ENCODE peak calls at places on chromosomes 4 and X, in ten cellular contexts. P, D, B, V, E, O, A, T, K and L are unnamed samples.
A peak's percentile ranks its signal among the peaks of the same experiment; 100 is the strongest.

GRCh38 chrX:67545772-67546495 is 2.1 kb downstream of the AR start:
- DNase-seq in V (peak; percentile 15), D (no peak), T (peak; percentile 48), K (peak; percentile 64), B (no peak), P (no peak), A (peak; percentile 43), O (peak; percentile 23), E (no peak), L (peak; percentile 73)

GRCh38 chrX:15675490-15675921 is 10.9 kb upstream of the CLTRN start:
- DNase-seq in T (peak; percentile 88), K (peak; percentile 89), V (no peak), B (peak; percentile 95), D (peak; percentile 70), O (peak; percentile 71), P (peak; percentile 71), E (peak; percentile 54), A (peak; percentile 84), L (no peak)

GRCh38 chr4:15719506-15719905 is 16.6 kb downstream of the BST1 start:
- DNase-seq in B (no peak), O (no peak), V (peak; percentile 65), D (no peak), K (no peak), T (no peak), E (no peak), A (no peak), P (no peak), L (no peak)

GRCh38 chr4:74400395-74400794 is 35.5 kb downstream of the EREG start:
- DNase-seq in T (no peak), O (no peak), K (no peak), E (no peak), A (no peak), P (no peak), V (no peak), B (no peak), D (no peak), L (no peak)

GRCh38 chrX:65668362-65669310 is 1.2 kb downstream of the MSN start:
- DNase-seq in D (peak; percentile 46), V (peak; percentile 86), T (peak; percentile 73), A (peak; percentile 65), O (peak; percentile 75), P (peak; percentile 32), K (peak; percentile 76), E (peak; percentile 23), B (peak; percentile 82), L (peak; percentile 89)

GRCh38 chr4:180913750-180914149 is 1329.5 kb upstream of the TENM3 start:
- DNase-seq in A (no peak), P (no peak), T (no peak), V (no peak), O (no peak), K (no peak), D (no peak), E (no peak), B (no peak), L (no peak)

GRCh38 chr4:38980903-38981676 is 51.1 kb downstream of the TMEM156 start:
- DNase-seq in T (no peak), V (peak; percentile 95), E (no peak), O (no peak), B (no peak), K (no peak), A (no peak), P (no peak), D (no peak), L (no peak)

GRCh38 chrX:129522184-129523059 is 868 bp downstream of the SMARCA1 start:
- DNase-seq in T (peak; percentile 56), V (peak; percentile 60), O (peak; percentile 28), D (no peak), P (peak; percentile 39), E (peak; percentile 55), B (peak; percentile 53), A (peak; percentile 41), K (peak; percentile 71), L (peak; percentile 74)

GRCh38 chr4:137775701-137776100 is 243.4 kb upstream of the PCDH18 start:
- DNase-seq in B (no peak), D (no peak), O (no peak), E (no peak), V (no peak), A (no peak), K (no peak), P (no peak), T (no peak), L (no peak)

GRCh38 chr4:140426610-140427103 is 791 bp downstream of the CLGN start:
- DNase-seq in B (no peak), O (no peak), P (no peak), V (peak; percentile 1), A (no peak), K (no peak), T (no peak), D (no peak), E (peak; percentile 13), L (no peak)

GRCh38 chr4:108056418-108056817 is 66.7 kb downstream of the HADH start:
- DNase-seq in B (no peak), E (no peak), D (no peak), K (no peak), O (no peak), P (no peak), A (no peak), V (no peak), T (no peak), L (no peak)

GRCh38 chr4:108055787-108056186 is 66.1 kb downstream of the HADH start:
- DNase-seq in T (no peak), E (no peak), A (no peak), V (no peak), P (no peak), B (no peak), D (no peak), K (no peak), O (no peak), L (no peak)

GRCh38 chr4:108058685-108059440 is 69.2 kb downstream of the HADH start:
- DNase-seq in E (no peak), V (peak; percentile 24), O (no peak), P (no peak), A (no peak), B (no peak), K (no peak), T (no peak), D (peak; percentile 7), L (no peak)

GRCh38 chr4:108060686-108061321 is 71.1 kb downstream of the HADH start:
- DNase-seq in D (no peak), T (no peak), O (no peak), A (no peak), E (no peak), P (no peak), K (no peak), B (no peak), V (no peak), L (no peak)

GRCh38 chr4:108060164-108060563 is 70.5 kb downstream of the HADH start:
- DNase-seq in P (peak; percentile 13), V (peak; percentile 71), O (no peak), K (no peak), A (no peak), D (no peak), E (peak; percentile 6), B (no peak), T (no peak), L (no peak)
- TF ChIP-seq CTCF in P (peak; percentile 22), V (peak; percentile 43), O (peak; percentile 16), K (peak; percentile 18), A (peak; percentile 21), D (no peak), E (peak; percentile 25), B (no peak), T (peak; percentile 16), L (no peak)

GRCh38 chr4:106316773-106317409 is 541 bp downstream of the AIMP1 start:
- DNase-seq in V (no peak), K (no peak), A (no peak), P (no peak), D (no peak), B (no peak), E (no peak), O (no peak), T (no peak), L (no peak)
- H3K4me3 ChIP-seq in V (peak overlapping the region; percentile 86), K (peak overlapping the region; percentile 74), A (peak overlapping the region; percentile 88), P (peak overlapping the region; percentile 68), D (peak overlapping the region; percentile 80), B (peak overlapping the region; percentile 75), E (peak overlapping the region; percentile 91), O (peak overlapping the region; percentile 76), T (peak overlapping the region; percentile 76), L (peak overlapping the region; percentile 88)

DNA sequence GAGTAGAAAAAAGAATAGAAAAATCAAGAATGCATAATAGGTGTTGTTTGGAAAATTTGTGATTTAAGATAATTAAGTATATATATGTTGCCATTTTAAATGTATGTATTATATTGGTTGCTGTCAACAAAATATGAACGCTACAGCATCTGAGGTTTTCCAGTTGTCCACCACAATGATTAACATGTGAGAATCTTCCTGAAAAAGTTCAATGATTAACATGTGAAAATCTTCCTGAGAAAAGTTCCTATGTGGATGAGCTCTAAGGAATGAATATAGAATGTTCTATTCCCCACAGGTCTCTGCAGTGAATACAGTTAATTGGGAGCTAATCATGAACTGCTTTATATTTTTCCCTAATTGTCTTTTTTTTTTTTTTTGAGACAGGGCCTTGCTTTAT is 214.7 kb downstream of the CBR4 start:
- DNase-seq in E (no peak), P (no peak), O (no peak), V (no peak), D (no peak), B (no peak), K (no peak), A (no peak), T (no peak), L (no peak)
- H3K27ac ChIP-seq in E (peak overlapping the region; percentile 91), P (no peak overlapping the region), O (no peak overlapping the region), V (no peak overlapping the region), D (no peak overlapping the region), B (peak overlapping the region; percentile 56), K (no peak overlapping the region), A (peak overlapping the region; percentile 64), T (no peak overlapping the region), L (no peak overlapping the region)

GRCh38 chr4:169107528-169107927 is 97.5 kb upstream of the CBR4 start:
- DNase-seq in K (no peak), P (no peak), T (no peak), O (no peak), E (no peak), V (no peak), B (no peak), D (no peak), A (no peak), L (no peak)

GRCh38 chr4:169108303-169108702 is 98.2 kb upstream of the CBR4 start:
- DNase-seq in V (no peak), T (no peak), P (no peak), O (no peak), D (no peak), E (no peak), B (no peak), K (no peak), A (no peak), L (no peak)

GRCh38 chr4:169106696-169107229 is 96.7 kb upstream of the CBR4 start:
- DNase-seq in E (no peak), V (no peak), P (no peak), A (no peak), O (no peak), B (no peak), D (no peak), T (no peak), K (no peak), L (no peak)

GRCh38 chr4:169103966-169104412 is 93.9 kb upstream of the CBR4 start:
- DNase-seq in D (no peak), K (no peak), A (no peak), V (no peak), E (no peak), O (no peak), B (no peak), T (no peak), P (no peak), L (no peak)

DNA sequence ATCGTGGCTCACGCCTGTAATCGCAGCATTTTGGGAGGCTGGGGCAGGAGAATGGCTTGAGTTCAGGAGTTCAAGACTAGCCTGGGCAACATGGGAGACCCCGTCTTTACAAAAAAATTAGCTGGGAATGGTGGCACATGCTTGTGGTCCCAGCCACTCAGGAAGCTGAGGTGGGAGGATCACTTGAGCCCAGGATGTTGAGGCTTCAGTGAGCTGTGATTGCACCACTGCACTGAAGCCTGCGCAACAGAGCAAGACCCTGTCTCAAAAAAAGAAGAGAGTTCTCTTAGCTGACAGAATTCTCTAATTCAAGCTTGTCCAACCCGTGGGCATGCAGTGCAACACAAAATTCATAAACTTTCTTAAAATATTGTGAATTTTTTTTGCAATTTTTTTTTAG is 95.6 kb upstream of the CBR4 start:
- DNase-seq in P (no peak), O (no peak), D (no peak), B (no peak), K (no peak), T (no peak), E (no peak), V (no peak), A (no peak), L (no peak)
- TF ChIP-seq CTCF in P (no peak), O (no peak), D (no peak), B (no peak), K (no peak), T (no peak), E (no peak), V (no peak), A (no peak), L (no peak)